ENCODE peak calls at places on chromosome 5, in ten cellular contexts. O, T, D, B, Y, X, A, Z, R and H are unnamed samples.

GRCh38 chr5:15702102-15702501 is 202.1 kb downstream of the FBXL7 start:
- DNase-seq in X (no peak), Z (no peak), T (no peak), D (no peak), A (no peak), O (peak), Y (no peak), B (peak), R (no peak), H (no peak)

GRCh38 chr5:76175051-76175666 is 92.0 kb downstream of the SV2C start:
- DNase-seq in O (peak), D (no peak), R (peak), A (no peak), B (peak), T (peak), Y (peak), Z (no peak), X (no peak), H (peak)

GRCh38 chr5:139416651-139417050 is 12.8 kb upstream of the SPATA24 start:
- DNase-seq in B (no peak), T (peak), Z (no peak), Y (no peak), X (no peak), D (no peak), O (no peak), R (no peak), A (no peak), H (no peak)

GRCh38 chr5:56639491-56639890 is 175.9 kb upstream of the MAP3K1 start:
- DNase-seq in X (no peak), O (no peak), R (no peak), B (no peak), T (no peak), A (no peak), Y (no peak), D (no peak), Z (no peak), H (no peak)

GRCh38 chr5:1108008-1108864 is 3.6 kb downstream of the SLC12A7 start:
- DNase-seq in X (no peak), B (no peak), A (no peak), Z (no peak), D (no peak), R (no peak), O (no peak), Y (no peak), T (no peak), H (no peak)

GRCh38 chr5:141677415-141677814 is 4.6 kb downstream of the ARAP3 start:
- DNase-seq in X (no peak), A (no peak), O (no peak), Y (no peak), B (no peak), R (no peak), T (no peak), D (no peak), Z (no peak), H (peak)

GRCh38 chr5:108726446-108727091 is 21.1 kb upstream of the FER start:
- DNase-seq in B (no peak), Z (no peak), A (no peak), X (no peak), O (no peak), D (no peak), T (no peak), Y (no peak), R (no peak), H (no peak)

GRCh38 chr5:159609359-159609758 is 279.1 kb upstream of the IL12B start:
- DNase-seq in R (no peak), O (no peak), D (no peak), A (no peak), X (no peak), B (no peak), Z (no peak), Y (no peak), T (no peak), H (no peak)

GRCh38 chr5:177457239-177458121 is 10.9 kb downstream of the PRR7 start:
- DNase-seq in T (peak), O (peak), B (peak), A (peak), Z (peak), D (peak), R (peak), Y (peak), X (peak), H (peak)

GRCh38 chr5:56460681-56461191 is 227.6 kb upstream of the ANKRD55 start:
- DNase-seq in Y (no peak), T (no peak), B (no peak), A (peak), O (no peak), Z (no peak), D (no peak), X (no peak), R (no peak), H (peak)

GRCh38 chr5:16540421-16540820 is 74.8 kb upstream of the ZNF622 start:
- DNase-seq in X (no peak), B (peak), Y (peak), R (no peak), T (no peak), Z (no peak), O (no peak), A (no peak), D (no peak), H (no peak)

GRCh38 chr5:65203746-65204145 is 278.0 kb downstream of the ADAMTS6 start:
- DNase-seq in A (no peak), O (no peak), B (peak), Y (peak), R (no peak), Z (no peak), X (no peak), D (no peak), T (no peak), H (no peak)

GRCh38 chr5:9466677-9467076 is 79.2 kb downstream of the SEMA5A start:
- DNase-seq in A (no peak), X (no peak), R (no peak), D (no peak), Z (no peak), O (no peak), T (no peak), B (peak), Y (no peak), H (no peak)

GRCh38 chr5:139814191-139814601 is 18.6 kb downstream of the PSD2 start:
- DNase-seq in D (no peak), T (no peak), X (no peak), Z (peak), Y (no peak), O (no peak), B (no peak), R (no peak), A (no peak), H (no peak)

GRCh38 chr5:139474815-139475791 is 4.3 kb downstream of the SMIM33 start:
- DNase-seq in O (no peak), R (no peak), B (peak), T (peak), X (no peak), Z (no peak), Y (no peak), A (peak), D (no peak), H (no peak)

GRCh38 chr5:160918386-160918785 is 66.4 kb upstream of the ATP10B start:
- DNase-seq in Z (no peak), D (no peak), R (no peak), T (no peak), Y (no peak), X (no peak), O (no peak), A (no peak), B (no peak), H (no peak)

GRCh38 chr5:128384068-128384467 is 154.0 kb downstream of the FBN2 start:
- DNase-seq in B (no peak), Z (no peak), D (no peak), A (no peak), O (no peak), R (no peak), X (no peak), T (no peak), Y (no peak), H (no peak)

GRCh38 chr5:9408964-9409363 is 136.9 kb downstream of the SEMA5A start:
- DNase-seq in R (no peak), B (no peak), D (no peak), T (no peak), A (no peak), Y (no peak), O (no peak), Z (no peak), X (no peak), H (no peak)

GRCh38 chr5:79105868-79106267 is 5.7 kb upstream of the BHMT start:
- DNase-seq in R (no peak), A (no peak), B (no peak), O (no peak), T (no peak), D (no peak), X (no peak), Y (no peak), Z (no peak), H (no peak)

GRCh38 chr5:96780626-96781025 is 27.1 kb downstream of the ERAP1 start:
- DNase-seq in Z (no peak), O (no peak), T (no peak), R (no peak), D (no peak), B (no peak), A (no peak), Y (no peak), X (no peak), H (no peak)

GRCh38 chr5:52844885-52845284 is 57.2 kb downstream of the ITGA1 start:
- DNase-seq in Y (no peak), D (no peak), X (no peak), A (no peak), Z (no peak), B (peak), O (no peak), T (no peak), R (no peak), H (no peak)

GRCh38 chr5:88883059-88883565 is at the start of gene MEF2C:
- DNase-seq in X (peak), T (peak), B (peak), Z (peak), Y (no peak), D (peak), O (peak), A (peak), R (peak), H (peak)

GRCh38 chr5:81949479-81949878 is 22.3 kb upstream of the ATG10 start:
- DNase-seq in Y (peak), T (no peak), A (no peak), Z (no peak), B (no peak), D (no peak), O (no peak), R (no peak), X (no peak), H (no peak)

GRCh38 chr5:116652196-116652729 is 77.6 kb upstream of the SEMA6A start:
- DNase-seq in B (peak), X (peak), R (peak), Y (no peak), Z (no peak), T (no peak), D (peak), O (no peak), A (peak), H (peak)

GRCh38 chr5:110054240-110054639 is 364.5 kb downstream of the MAN2A1 start:
- DNase-seq in D (no peak), O (peak), Z (no peak), R (no peak), T (peak), X (no peak), Y (no peak), B (peak), A (peak), H (peak)

GRCh38 chr5:160263326-160263850 is 34.1 kb downstream of the FABP6 start:
- DNase-seq in R (no peak), O (no peak), T (no peak), Y (no peak), X (no peak), Z (no peak), D (no peak), B (no peak), A (no peak), H (no peak)

GRCh38 chr5:52620315-52620714 is 167.4 kb upstream of the ITGA1 start:
- DNase-seq in D (no peak), T (no peak), A (no peak), Z (no peak), X (no peak), Y (no peak), B (no peak), O (no peak), R (no peak), H (no peak)

GRCh38 chr5:66440202-66440680 is 156.0 kb upstream of the MAST4 start:
- DNase-seq in R (no peak), A (peak), T (no peak), D (peak), B (peak), X (no peak), Y (no peak), Z (no peak), O (peak), H (no peak)

GRCh38 chr5:61525573-61526142 is 193.6 kb downstream of the ZSWIM6 start:
- DNase-seq in B (peak), O (no peak), Z (no peak), R (no peak), X (no peak), D (no peak), Y (no peak), A (no peak), T (no peak), H (no peak)

GRCh38 chr5:82222597-82223574 is 55.3 kb downstream of the RPS23 start:
- DNase-seq in A (no peak), T (no peak), B (peak), D (no peak), Z (no peak), Y (peak), O (no peak), R (no peak), X (no peak), H (no peak)

GRCh38 chr5:31809037-31809910 is 170.3 kb downstream of the PDZD2 start:
- DNase-seq in B (peak), Z (peak), D (peak), R (peak), X (peak), T (peak), O (peak), Y (peak), A (peak), H (peak)

GRCh38 chr5:140806834-140807775 is at the start of gene PCDHA4:
- DNase-seq in O (no peak), R (no peak), X (no peak), B (peak), T (peak), Y (no peak), D (no peak), Z (no peak), A (no peak), H (no peak)

DNA sequence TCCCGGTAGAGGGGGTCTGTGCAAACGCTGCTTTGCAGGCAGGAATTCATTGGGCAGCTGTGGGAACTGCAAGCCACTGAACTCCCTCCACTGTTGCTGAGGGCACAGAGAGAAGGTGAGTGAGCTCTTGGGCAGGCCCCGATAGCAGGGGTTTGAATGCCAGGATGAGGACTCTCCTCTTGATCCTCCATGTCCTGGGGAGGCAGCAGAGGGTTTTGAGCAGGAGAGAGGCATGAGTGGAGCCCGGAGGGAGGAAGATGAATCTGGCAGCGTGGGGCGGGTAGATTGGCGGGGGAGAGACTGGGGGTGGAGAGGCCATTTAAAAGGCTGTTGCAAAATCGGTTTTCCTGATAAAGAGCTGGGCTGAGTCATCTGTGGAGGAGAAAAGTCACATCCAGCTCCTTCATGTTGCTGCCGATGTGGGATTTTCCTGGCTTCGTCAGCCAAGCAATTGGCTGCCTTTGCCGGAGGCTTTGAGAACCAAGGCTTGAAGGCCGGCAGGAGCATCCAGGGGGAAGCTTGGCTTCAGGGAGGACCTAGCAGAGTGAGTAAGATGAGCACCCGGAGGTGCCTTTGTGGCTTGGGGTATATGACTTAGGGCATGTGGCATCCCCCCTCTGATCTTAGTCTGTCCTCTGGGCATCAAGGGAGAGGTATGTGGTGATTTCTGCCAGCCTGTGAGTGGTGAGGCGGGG is at the start of gene SYNPO:
- DNase-seq in D (peak), A (peak), R (no peak), O (peak), Y (peak), T (peak), Z (no peak), X (peak), B (peak), H (peak)
- H3K4me3 ChIP-seq in D (peak), A (no peak), R (no peak), O (no peak), Y (peak), T (no peak), Z (peak), X (peak), B (peak), H (peak)

GRCh38 chr5:135625061-135625460 is 46.3 kb upstream of the CXCL14 start:
- DNase-seq in R (no peak), D (peak), T (peak), X (no peak), A (peak), Z (no peak), B (no peak), O (no peak), Y (no peak), H (no peak)
- H3K4me3 ChIP-seq in R (no peak), D (no peak), T (no peak), X (no peak), A (no peak), Z (no peak), B (no peak), O (no peak), Y (no peak), H (no peak)

GRCh38 chr5:179060116-179061008 is at the start of gene ZNF354C:
- DNase-seq in Z (peak), O (peak), Y (peak), R (no peak), T (peak), B (peak), X (peak), A (peak), D (peak), H (peak)
- H3K4me3 ChIP-seq in Z (peak), O (peak), Y (peak), R (no peak), T (peak), B (peak), X (peak), A (peak), D (peak), H (peak)

DNA sequence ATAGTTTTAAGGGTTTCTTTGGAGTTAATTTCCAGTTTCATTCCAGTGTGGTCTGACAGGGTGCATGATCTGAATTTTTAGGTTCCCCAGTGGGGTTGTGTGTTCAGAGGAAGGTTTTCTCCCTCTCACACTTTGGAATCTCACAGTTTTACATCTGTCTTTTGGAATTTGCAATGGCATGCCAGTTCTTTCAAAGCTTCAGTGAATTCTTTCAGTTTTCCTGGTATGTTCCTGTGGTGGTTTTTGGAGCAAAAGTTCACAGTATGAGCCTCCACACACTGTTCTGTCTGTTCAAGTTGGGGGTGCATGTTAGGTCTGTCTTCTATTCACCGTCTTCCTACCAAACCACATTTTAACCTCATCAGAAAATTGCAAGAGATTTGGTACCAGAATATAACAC is 624.2 kb downstream of the KCTD16 start:
- DNase-seq in A (no peak), R (no peak), O (no peak), Y (peak), T (no peak), B (no peak), Z (no peak), X (no peak), D (no peak), H (no peak)
- H3K4me3 ChIP-seq in A (no peak), R (no peak), O (no peak), Y (no peak), T (no peak), B (no peak), Z (no peak), X (no peak), D (no peak), H (no peak)

DNA sequence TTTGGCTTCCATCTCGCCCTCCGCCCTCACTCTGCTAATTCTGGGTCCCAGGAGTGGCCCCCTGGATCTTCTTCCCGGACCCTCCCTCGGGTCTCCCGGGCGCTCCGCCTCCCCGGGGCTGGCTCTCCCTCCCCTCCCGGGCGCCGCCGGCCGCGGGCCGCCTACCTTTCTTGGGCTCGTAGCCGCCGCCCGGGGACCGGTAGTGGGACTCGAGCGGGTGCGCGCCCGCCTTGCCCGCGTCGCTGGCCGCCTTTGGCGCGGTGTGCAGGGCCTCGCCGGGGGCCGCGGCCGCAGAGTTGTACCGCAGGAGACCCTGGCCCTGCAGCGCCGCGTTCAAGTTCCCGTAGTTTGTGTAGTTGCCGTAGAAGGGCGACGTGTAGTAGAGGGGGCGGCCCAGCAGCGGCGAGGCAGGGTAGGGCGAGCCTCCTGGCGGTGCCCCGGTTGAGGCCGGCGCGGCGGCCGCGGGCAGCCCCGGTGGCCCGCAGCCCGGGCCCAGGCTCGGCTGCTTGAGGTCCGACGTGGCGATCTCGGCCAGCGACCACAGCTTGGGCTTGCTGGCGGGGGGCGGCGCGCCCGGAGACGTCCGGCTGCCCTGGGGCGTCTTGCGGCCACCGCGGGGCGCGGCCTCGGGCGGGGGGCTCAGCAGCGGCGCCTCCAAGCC is 3.2 kb downstream of the IRX2 start:
- DNase-seq in X (no peak), R (no peak), D (peak), B (no peak), Z (no peak), T (no peak), A (no peak), O (no peak), Y (no peak), H (no peak)
- H3K4me3 ChIP-seq in X (no peak), R (no peak), D (no peak), B (peak), Z (peak), T (no peak), A (no peak), O (no peak), Y (peak), H (no peak)

GRCh38 chr5:69497006-69497520 is 4.5 kb downstream of the OCLN start:
- DNase-seq in X (no peak), O (no peak), D (no peak), T (no peak), A (no peak), B (no peak), Z (no peak), Y (no peak), R (no peak), H (no peak)

GRCh38 chr5:69492391-69493234 is at the start of gene OCLN:
- DNase-seq in X (no peak), O (no peak), A (peak), Z (peak), D (no peak), T (peak), Y (no peak), B (no peak), R (peak), H (peak)

GRCh38 chr5:69491838-69492390 is 676 bp upstream of the OCLN start:
- DNase-seq in X (no peak), Z (no peak), T (no peak), D (no peak), B (no peak), O (no peak), R (no peak), A (no peak), Y (no peak), H (no peak)

GRCh38 chr5:69493235-69493925 is 790 bp downstream of the OCLN start:
- DNase-seq in A (no peak), B (no peak), T (peak), Y (no peak), D (no peak), X (no peak), Z (peak), O (no peak), R (peak), H (peak)

GRCh38 chr5:69494481-69494880 is 1.9 kb downstream of the OCLN start:
- DNase-seq in O (no peak), Z (no peak), B (no peak), X (no peak), R (no peak), A (no peak), T (no peak), D (no peak), Y (no peak), H (no peak)
- H3K4me3 ChIP-seq in O (no peak), Z (peak), B (no peak), X (no peak), R (no peak), A (no peak), T (peak), D (no peak), Y (no peak), H (no peak)

DNA sequence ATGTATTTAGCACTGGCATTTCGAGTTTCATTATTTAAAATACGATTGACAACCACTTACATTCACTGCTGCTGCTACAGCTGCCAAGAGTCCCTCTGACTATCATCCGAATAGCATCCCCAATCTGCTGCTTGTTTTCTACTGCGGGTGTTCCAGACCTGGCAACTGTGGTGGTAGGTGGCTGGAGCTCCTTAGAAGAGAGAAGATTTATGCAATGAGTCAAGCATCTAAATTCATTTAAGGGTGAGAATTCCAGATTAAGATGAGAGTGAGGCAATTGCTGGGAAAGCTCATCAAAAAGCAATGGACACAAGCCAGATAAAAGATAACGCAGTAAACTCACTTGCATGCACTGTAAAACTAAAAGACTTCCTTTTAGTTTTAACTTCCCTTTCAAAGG is 3.9 kb downstream of the PLK2 start:
- DNase-seq in T (no peak), B (peak), A (no peak), Z (no peak), Y (no peak), O (no peak), X (no peak), R (no peak), D (no peak), H (no peak)
- H3K4me3 ChIP-seq in T (no peak), B (peak), A (no peak), Z (peak), Y (peak), O (no peak), X (peak), R (no peak), D (peak), H (no peak)